ENCODE peak calls at places on chromosome 20, in ten cellular contexts. C is GM12865, P is stomach, L is A673, Y is body of pancreas, G is sigmoid colon, M is MCF 10A, E is fibroblast of lung, F is left lung, T is lung. V is an unnamed sample.
A peak's percentile ranks its signal among the peaks of the same experiment; 100 is the strongest.

GRCh38 chr20:37397076-37397953 is 51.4 kb downstream of the SRC start:
- DNase-seq in C (no peak), P (no peak), L (no peak), Y (no peak), G (no peak), M (peak; percentile 38), E (no peak), F (peak; percentile 64), T (no peak), V (no peak)

GRCh38 chr20:50439539-50440453 is 70.4 kb upstream of the PTPN1 start:
- DNase-seq in C (no peak), P (no peak), L (no peak), Y (no peak), G (no peak), M (peak; percentile 85), E (no peak), F (no peak), T (no peak), V (no peak)

GRCh38 chr20:50305636-50306477 is 115.2 kb downstream of the CEBPB start:
- DNase-seq in C (no peak), P (no peak), L (no peak), Y (peak; percentile 37), G (peak; percentile 93), M (peak; percentile 62), E (peak; percentile 84), F (peak; percentile 63), T (no peak), V (peak; percentile 76)

GRCh38 chr20:11438412-11438811 is 479.3 kb upstream of the BTBD3 start:
- DNase-seq in C (no peak), P (no peak), L (peak; percentile 65), Y (no peak), G (no peak), M (no peak), E (no peak), F (no peak), T (no peak), V (no peak)

GRCh38 chr20:59996112-59996511 is 37.9 kb downstream of the CDH26 start:
- DNase-seq in C (no peak), P (no peak), L (no peak), Y (no peak), G (no peak), M (no peak), E (no peak), F (no peak), T (no peak), V (no peak)

GRCh38 chr20:23419995-23420901 is 1.0 kb downstream of the NAPB start:
- DNase-seq in C (peak; percentile 42), P (peak; percentile 89), L (peak; percentile 53), Y (peak; percentile 84), G (peak; percentile 76), M (peak; percentile 41), E (peak; percentile 58), F (peak; percentile 87), T (peak; percentile 45), V (no peak)

GRCh38 chr20:20454367-20454766 is 86.5 kb downstream of the INSM1 start:
- DNase-seq in C (no peak), P (no peak), L (no peak), Y (no peak), G (no peak), M (no peak), E (no peak), F (no peak), T (no peak), V (no peak)

GRCh38 chr20:36248836-36249235 is 12.6 kb downstream of the AAR2 start:
- DNase-seq in C (no peak), P (no peak), L (peak; percentile 5), Y (no peak), G (peak; percentile 17), M (no peak), E (no peak), F (no peak), T (no peak), V (peak; percentile 47)

GRCh38 chr20:11231742-11232141 is 557.9 kb upstream of the JAG1 start:
- DNase-seq in C (peak; percentile 31), P (no peak), L (no peak), Y (no peak), G (no peak), M (no peak), E (no peak), F (no peak), T (no peak), V (no peak)

GRCh38 chr20:45489083-45489531 is 19.6 kb downstream of the WFDC2 start:
- DNase-seq in C (no peak), P (no peak), L (no peak), Y (no peak), G (no peak), M (peak; percentile 29), E (peak; percentile 33), F (no peak), T (no peak), V (peak; percentile 70)

GRCh38 chr20:9235518-9235917 is 166.6 kb downstream of the PLCB4 start:
- DNase-seq in C (no peak), P (no peak), L (peak; percentile 92), Y (no peak), G (no peak), M (peak; percentile 71), E (peak; percentile 66), F (no peak), T (no peak), V (no peak)

GRCh38 chr20:9912858-9913434 is 74.1 kb upstream of the PAK5 start:
- DNase-seq in C (peak; percentile 55), P (peak; percentile 56), L (peak; percentile 64), Y (peak; percentile 71), G (no peak), M (peak; percentile 56), E (peak; percentile 61), F (no peak), T (peak; percentile 38), V (no peak)

GRCh38 chr20:14069796-14070195 is 74.5 kb downstream of the MACROD2 start:
- DNase-seq in C (no peak), P (no peak), L (no peak), Y (no peak), G (no peak), M (peak; percentile 15), E (peak; percentile 11), F (peak; percentile 6), T (no peak), V (no peak)

GRCh38 chr20:57053798-57054552 is 212.5 kb downstream of the BMP7 start:
- DNase-seq in C (no peak), P (no peak), L (peak; percentile 27), Y (no peak), G (peak; percentile 46), M (no peak), E (no peak), F (no peak), T (no peak), V (peak; percentile 73)

GRCh38 chr20:47241345-47241781 is 115.1 kb downstream of the ZMYND8 start:
- DNase-seq in C (no peak), P (no peak), L (no peak), Y (no peak), G (peak; percentile 82), M (no peak), E (peak; percentile 99), F (no peak), T (no peak), V (no peak)

GRCh38 chr20:53580376-53581111 is 13.1 kb downstream of the ZNF217 start:
- DNase-seq in C (no peak), P (peak; percentile 19), L (no peak), Y (no peak), G (no peak), M (no peak), E (no peak), F (no peak), T (peak; percentile 27), V (no peak)

GRCh38 chr20:53579266-53579580 is 14.4 kb downstream of the ZNF217 start:
- DNase-seq in C (no peak), P (peak; percentile 16), L (no peak), Y (no peak), G (no peak), M (no peak), E (no peak), F (no peak), T (no peak), V (no peak)

GRCh38 chr20:53581444-53582311 is 12.0 kb downstream of the ZNF217 start:
- DNase-seq in C (peak; percentile 81), P (peak; percentile 26), L (no peak), Y (no peak), G (no peak), M (no peak), E (no peak), F (no peak), T (peak; percentile 15), V (no peak)

GRCh38 chr20:53578492-53579222 is 15.0 kb downstream of the ZNF217 start:
- DNase-seq in C (peak; percentile 91), P (peak; percentile 47), L (peak; percentile 94), Y (peak; percentile 60), G (no peak), M (peak; percentile 91), E (peak; percentile 95), F (no peak), T (peak; percentile 63), V (no peak)

GRCh38 chr20:53579581-53580375 is 13.9 kb downstream of the ZNF217 start:
- DNase-seq in C (peak; percentile 49), P (peak; percentile 25), L (peak; percentile 83), Y (peak; percentile 28), G (no peak), M (peak; percentile 92), E (peak; percentile 90), F (no peak), T (no peak), V (no peak)
- TF ChIP-seq CTCF in C (no peak), P (peak; percentile 7), L (no peak), Y (no peak), G (no peak), M (no peak), E (peak; percentile 1), F (no peak), T (no peak), V (no peak)

GRCh38 chr20:1734269-1734858 is 76.8 kb upstream of the SIRPG start:
- DNase-seq in C (peak; percentile 51), P (no peak), L (peak; percentile 32), Y (no peak), G (no peak), M (peak; percentile 52), E (no peak), F (no peak), T (no peak), V (no peak)
- TF ChIP-seq CTCF in C (peak; percentile 25), P (no peak), L (peak; percentile 37), Y (no peak), G (no peak), M (peak; percentile 48), E (no peak), F (no peak), T (no peak), V (peak; percentile 52)

DNA sequence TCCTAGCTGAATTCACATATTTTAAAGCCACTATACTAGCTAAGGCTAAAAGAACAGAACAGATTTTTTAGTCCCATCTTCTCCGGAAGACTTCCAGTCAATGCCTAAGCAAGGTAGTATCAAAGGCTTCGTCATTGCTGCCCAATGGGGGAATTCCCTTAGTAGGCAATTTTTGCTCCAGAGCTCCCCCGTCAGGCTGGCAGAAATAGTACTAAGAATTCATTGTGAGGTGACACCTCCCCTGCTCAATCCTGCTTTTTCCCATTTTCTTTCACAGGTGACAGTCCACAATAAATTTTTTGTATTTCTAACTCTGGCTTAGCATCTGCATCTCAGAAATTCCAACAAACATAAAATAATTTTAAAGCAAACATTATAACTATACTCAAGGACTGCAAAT is 52.8 kb upstream of the SRSF6 start:
- DNase-seq in C (peak; percentile 44), P (no peak), L (peak; percentile 51), Y (no peak), G (no peak), M (peak; percentile 56), E (no peak), F (no peak), T (peak; percentile 28), V (no peak)
- TF ChIP-seq CTCF in C (peak; percentile 55), P (no peak), L (peak; percentile 65), Y (no peak), G (no peak), M (peak; percentile 19), E (peak; percentile 7), F (no peak), T (no peak), V (peak; percentile 65)

GRCh38 chr20:3994125-3994524 is 21.2 kb downstream of the RNF24 start:
- DNase-seq in C (no peak), P (no peak), L (no peak), Y (no peak), G (no peak), M (no peak), E (no peak), F (no peak), T (no peak), V (no peak)
- TF ChIP-seq CTCF in C (no peak), P (no peak), L (no peak), Y (no peak), G (no peak), M (no peak), E (no peak), F (no peak), T (no peak), V (no peak)